ENCODE peak calls at places on chromosomes 6 and 20, in nine cellular contexts. E is thyroid gland, S is BE2C, W is AG09309, C is BJ, Q is GM23248, Y is IMR-90, N is SK-N-SH, P is brain microvascular endothelial cell. X is an unnamed sample.

GRCh38 chr6:132063204-132063603 is 112.0 kb upstream of the CCN2 start:
- DNase-seq in N (no peak), Q (peak), S (no peak), E (no peak), P (peak), W (no peak), Y (peak), C (no peak), X (no peak)

GRCh38 chr6:63677282-63677681 is 41.7 kb downstream of the PHF3 start:
- DNase-seq in S (no peak), Q (peak), W (no peak), E (no peak), N (no peak), P (no peak), C (no peak), Y (no peak), X (peak)

GRCh38 chr20:46695888-46696287 is 6.6 kb upstream of the TP53RK start:
- DNase-seq in P (no peak), E (no peak), Q (peak), Y (peak), N (no peak), S (no peak), W (peak), C (peak), X (no peak)

GRCh38 chr20:33554914-33555420 is 65.1 kb downstream of the CBFA2T2 start:
- DNase-seq in N (no peak), W (peak), Y (peak), Q (peak), P (peak), S (no peak), C (peak), E (no peak), X (peak)

GRCh38 chr6:73606428-73606827 is 47.4 kb downstream of the SLC17A5 start:
- DNase-seq in Y (no peak), E (no peak), Q (no peak), P (no peak), N (no peak), C (no peak), S (no peak), W (no peak), X (no peak)

GRCh38 chr20:54092021-54092420 is 21.6 kb upstream of the BCAS1 start:
- DNase-seq in N (no peak), C (no peak), P (no peak), S (no peak), E (no peak), W (no peak), Q (no peak), Y (no peak), X (no peak)

GRCh38 chr20:11229772-11230171 is 556.0 kb upstream of the JAG1 start:
- DNase-seq in E (peak), C (peak), N (no peak), S (no peak), W (peak), Y (peak), Q (peak), P (peak), X (peak)

GRCh38 chr6:68652117-68652536 is 17.0 kb downstream of the ADGRB3 start:
- DNase-seq in Q (no peak), S (no peak), N (no peak), W (no peak), C (no peak), P (no peak), E (no peak), Y (no peak), X (no peak)

GRCh38 chr6:104595315-104595820 is 264.4 kb downstream of the HACE1 start:
- DNase-seq in C (no peak), S (no peak), P (no peak), W (no peak), N (no peak), E (no peak), Q (no peak), Y (no peak), X (no peak)

GRCh38 chr6:33318426-33319073 is 1.0 kb upstream of the ZBTB22 start:
- DNase-seq in W (no peak), N (peak), Q (no peak), C (no peak), S (no peak), E (no peak), Y (no peak), P (no peak), X (no peak)

GRCh38 chr6:141264101-141264500 is 868.6 kb upstream of the GJE1 start:
- DNase-seq in Y (peak), S (no peak), Q (no peak), C (no peak), N (no peak), E (no peak), W (no peak), P (no peak), X (peak)

GRCh38 chr6:168029459-168030217 is 32.2 kb downstream of the KIF25 start:
- DNase-seq in W (no peak), Q (no peak), E (peak), N (no peak), P (no peak), S (no peak), Y (no peak), C (no peak), X (peak)

GRCh38 chr20:9172908-9173307 is 104.0 kb downstream of the PLCB4 start:
- DNase-seq in E (no peak), N (no peak), S (peak), W (no peak), C (no peak), Y (no peak), Q (peak), P (no peak), X (peak)

GRCh38 chr6:18579869-18580268 is 192.7 kb downstream of the RNF144B start:
- DNase-seq in E (no peak), N (peak), Y (no peak), Q (no peak), W (no peak), S (no peak), P (no peak), C (no peak), X (no peak)

GRCh38 chr6:146892613-146893401 is 294.0 kb downstream of the ADGB start:
- DNase-seq in N (no peak), Y (peak), S (no peak), W (peak), P (peak), E (no peak), C (peak), Q (peak), X (peak)

GRCh38 chr6:39961178-39961577 is 26.9 kb upstream of the MOCS1 start:
- DNase-seq in E (no peak), S (no peak), Y (peak), C (no peak), N (peak), Q (peak), P (peak), W (no peak), X (peak)

GRCh38 chr6:39962831-39963230 is 28.6 kb upstream of the MOCS1 start:
- DNase-seq in P (peak), C (peak), Q (peak), E (no peak), S (no peak), Y (peak), W (no peak), N (no peak), X (no peak)

GRCh38 chr6:39965716-39966115 is 31.5 kb upstream of the MOCS1 start:
- DNase-seq in E (no peak), S (no peak), P (no peak), C (no peak), N (no peak), W (no peak), Q (no peak), Y (no peak), X (no peak)

GRCh38 chr6:39964094-39964493 is 29.8 kb upstream of the MOCS1 start:
- DNase-seq in P (no peak), Y (no peak), W (no peak), S (no peak), E (no peak), Q (no peak), C (no peak), N (no peak), X (no peak)

DNA sequence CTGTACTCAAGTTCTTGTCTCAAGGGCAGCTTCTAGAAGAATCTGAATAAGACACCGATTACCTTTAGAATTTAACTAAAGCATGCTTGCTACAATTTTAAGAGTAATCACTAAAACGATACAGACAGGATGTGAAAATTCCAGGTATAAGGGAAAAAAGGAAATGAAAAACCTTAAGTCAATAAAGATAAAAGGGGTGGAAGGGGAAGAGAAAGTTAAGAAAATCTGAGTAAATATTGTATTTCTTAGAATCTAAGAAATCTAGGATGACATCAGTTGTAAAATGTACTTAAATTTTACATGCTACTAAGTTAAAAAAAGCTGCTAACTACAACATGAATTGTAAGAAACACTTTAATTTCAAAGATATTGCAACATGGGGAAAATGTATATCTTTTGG is 30.3 kb upstream of the MOCS1 start:
- DNase-seq in E (no peak), C (no peak), Y (no peak), Q (no peak), S (no peak), P (no peak), N (no peak), W (no peak), X (no peak)
- H3K4me3 ChIP-seq in E (no peak), C (no peak), Y (no peak), Q (no peak), S (no peak), P (no peak), N (no peak), W (no peak), X (no peak)

GRCh38 chr6:109474995-109475394 is 8.0 kb downstream of the ZBTB24 start:
- DNase-seq in S (no peak), E (no peak), N (no peak), Q (no peak), P (no peak), C (no peak), W (no peak), Y (no peak), X (no peak)

GRCh38 chr6:109477184-109477583 is 5.8 kb downstream of the ZBTB24 start:
- DNase-seq in W (no peak), S (no peak), Y (no peak), P (no peak), E (no peak), Q (no peak), N (no peak), C (no peak), X (no peak)

GRCh38 chr6:109477725-109478124 is 5.3 kb downstream of the ZBTB24 start:
- DNase-seq in S (no peak), C (no peak), E (no peak), N (no peak), P (no peak), Q (no peak), Y (no peak), W (no peak), X (no peak)

GRCh38 chr6:109473120-109473519 is 9.9 kb downstream of the ZBTB24 start:
- DNase-seq in Q (no peak), C (no peak), Y (no peak), P (no peak), E (no peak), N (no peak), W (no peak), S (no peak), X (no peak)

DNA sequence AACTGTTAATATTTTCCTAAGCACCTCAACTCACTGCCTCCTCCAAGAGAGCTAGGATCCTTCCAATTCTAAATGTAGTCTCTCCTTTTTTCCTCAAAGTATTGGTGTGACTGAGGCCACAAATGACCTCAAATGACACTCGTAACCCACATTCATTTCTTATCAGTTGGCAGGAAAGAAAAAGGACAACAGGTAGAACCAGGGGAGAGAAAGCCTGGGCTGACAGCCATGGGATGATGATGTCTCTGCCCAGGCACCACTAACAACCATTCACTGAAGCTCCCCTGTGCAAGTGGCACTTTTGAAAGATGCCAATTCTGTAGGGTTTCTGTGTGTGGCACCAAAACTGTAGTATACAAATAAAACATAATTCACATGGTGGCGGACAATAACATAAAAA is 7.4 kb downstream of the ZBTB24 start:
- DNase-seq in W (no peak), Q (no peak), C (no peak), E (no peak), S (no peak), P (no peak), N (no peak), Y (no peak), X (no peak)
- H3K4me3 ChIP-seq in W (no peak), Q (no peak), C (no peak), E (no peak), S (no peak), P (no peak), N (no peak), Y (no peak), X (no peak)

GRCh38 chr6:27651371-27651732 is 178.4 kb upstream of the ZNF184 start:
- DNase-seq in S (peak), N (no peak), Y (no peak), E (no peak), W (no peak), Q (no peak), C (no peak), P (peak), X (peak)

DNA sequence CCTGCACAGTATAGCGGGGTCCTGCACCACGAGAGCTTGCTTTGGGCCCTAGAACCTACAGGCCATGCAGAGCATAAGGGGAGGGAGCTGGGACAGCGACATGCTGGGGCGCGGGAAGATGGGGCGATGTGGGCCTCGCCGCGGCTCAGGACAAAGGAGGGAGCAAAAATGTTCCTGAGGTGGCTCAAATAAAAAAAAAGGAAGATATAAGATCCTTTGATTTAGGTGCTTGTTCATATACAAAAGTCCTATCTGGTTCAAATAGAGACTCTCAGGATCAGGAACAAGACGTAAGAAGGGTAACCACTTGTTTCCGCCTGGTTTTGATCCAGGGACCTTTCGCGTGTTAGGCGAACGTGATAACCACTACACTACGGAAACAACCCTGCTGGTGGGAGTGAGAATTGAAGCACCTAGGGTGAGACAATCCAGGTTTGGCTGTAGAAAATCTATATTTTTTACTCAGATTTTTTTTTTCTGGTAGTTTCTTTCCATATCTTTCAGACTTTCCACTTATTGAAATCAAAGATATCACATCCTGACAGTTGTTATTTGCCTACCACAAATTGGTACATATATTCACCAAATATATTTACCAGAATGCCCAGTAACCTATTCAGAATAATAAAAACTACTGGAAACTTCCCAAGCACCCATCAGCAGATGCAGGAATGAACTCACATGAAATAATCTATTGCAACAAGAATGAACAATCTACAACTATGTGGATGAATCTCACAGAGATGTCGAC is 177.9 kb upstream of the ZNF184 start:
- DNase-seq in Y (peak), N (peak), W (no peak), C (no peak), S (peak), P (peak), E (peak), Q (peak), X (peak)
- H3K4me3 ChIP-seq in Y (no peak), N (peak), W (no peak), C (no peak), S (peak), P (peak), E (no peak), Q (no peak), X (peak)

GRCh38 chr6:122126894-122127293 is 272.6 kb upstream of the HSF2 start:
- DNase-seq in P (no peak), S (no peak), W (no peak), E (no peak), Y (no peak), Q (no peak), C (no peak), N (no peak), X (no peak)

GRCh38 chr6:122130026-122130348 is 269.5 kb upstream of the HSF2 start:
- DNase-seq in S (no peak), Y (no peak), P (no peak), W (no peak), C (no peak), N (no peak), Q (peak), E (no peak), X (no peak)

GRCh38 chr6:122129313-122130025 is 270.0 kb upstream of the HSF2 start:
- DNase-seq in P (no peak), E (no peak), Q (peak), S (no peak), C (no peak), N (no peak), W (no peak), Y (no peak), X (no peak)

GRCh38 chr6:122124908-122125307 is 274.5 kb upstream of the HSF2 start:
- DNase-seq in P (no peak), Y (no peak), E (no peak), W (no peak), S (no peak), N (no peak), C (no peak), Q (no peak), X (no peak)

GRCh38 chr6:122128445-122128844 is 271.0 kb upstream of the HSF2 start:
- DNase-seq in P (no peak), Q (no peak), E (no peak), W (no peak), N (no peak), Y (no peak), S (no peak), C (no peak), X (no peak)
- H3K4me3 ChIP-seq in P (no peak), Q (no peak), E (no peak), W (no peak), N (no peak), Y (no peak), S (no peak), C (no peak), X (no peak)

DNA sequence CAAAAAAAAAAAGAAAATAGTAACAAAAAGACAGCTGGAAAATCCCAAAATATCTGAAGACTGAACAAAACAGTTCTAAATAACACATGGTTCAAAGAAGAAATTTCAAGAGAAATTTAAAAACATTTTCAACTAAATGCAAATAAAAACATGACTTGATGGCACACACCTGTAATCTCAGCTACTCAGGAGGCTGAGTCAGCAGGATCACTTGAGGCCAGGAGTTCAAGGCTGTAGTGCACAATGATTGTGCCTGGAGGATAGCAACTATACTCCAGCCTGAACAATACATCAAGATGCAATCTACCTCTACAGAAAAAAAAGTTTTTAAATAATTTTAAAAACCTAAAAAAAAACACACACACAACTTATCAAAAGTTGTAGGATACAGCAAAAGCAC is 21.6 kb upstream of the ASF1A start:
- DNase-seq in W (no peak), P (no peak), Q (no peak), N (no peak), S (no peak), E (no peak), C (no peak), Y (no peak), X (no peak)
- H3K4me3 ChIP-seq in W (no peak), P (no peak), Q (no peak), N (no peak), S (no peak), E (no peak), C (no peak), Y (no peak), X (no peak)

DNA sequence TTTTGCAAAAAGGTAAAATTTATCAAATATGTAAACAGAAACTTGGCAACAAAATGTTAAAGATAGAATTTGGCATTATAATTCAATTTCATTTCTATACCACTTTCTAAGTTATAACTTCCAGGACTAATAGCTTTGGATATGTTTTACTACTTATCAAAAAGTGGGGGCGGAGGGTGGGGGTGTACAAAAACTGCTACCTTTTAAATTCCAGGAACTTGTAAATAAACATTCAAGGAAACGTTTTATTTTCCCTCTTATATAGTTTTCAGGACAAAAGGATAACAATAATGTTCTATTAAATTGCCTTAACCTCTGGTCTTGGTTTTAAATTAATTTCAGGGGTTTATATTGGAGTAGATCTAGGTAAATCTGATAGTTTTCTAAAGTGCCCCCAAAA is 103.8 kb downstream of the DST start:
- DNase-seq in P (no peak), C (no peak), Y (no peak), N (no peak), S (no peak), W (no peak), Q (no peak), E (no peak), X (no peak)
- H3K4me3 ChIP-seq in P (no peak), C (peak), Y (peak), N (peak), S (no peak), W (no peak), Q (peak), E (no peak), X (no peak)

GRCh38 chr6:16236648-16237199 is 1.7 kb upstream of the GMPR start:
- DNase-seq in C (peak), W (no peak), S (no peak), Y (peak), P (peak), N (no peak), Q (peak), E (peak), X (no peak)
- H3K4me3 ChIP-seq in C (peak), W (no peak), S (no peak), Y (peak), P (no peak), N (peak), Q (peak), E (no peak), X (no peak)

GRCh38 chr20:921020-921419 is 4.9 kb upstream of the ANGPT4 start:
- DNase-seq in S (no peak), P (no peak), N (no peak), Y (no peak), W (no peak), C (no peak), Q (no peak), E (no peak), X (no peak)

GRCh38 chr20:917416-917815 is 1.3 kb upstream of the ANGPT4 start:
- DNase-seq in N (no peak), P (no peak), W (no peak), S (no peak), Q (no peak), E (peak), Y (no peak), C (no peak), X (no peak)

GRCh38 chr20:916825-917224 is 691 bp upstream of the ANGPT4 start:
- DNase-seq in C (no peak), N (no peak), Y (no peak), Q (no peak), E (peak), P (no peak), W (no peak), S (no peak), X (no peak)

GRCh38 chr20:920306-920705 is 4.2 kb upstream of the ANGPT4 start:
- DNase-seq in Q (no peak), W (no peak), Y (no peak), P (no peak), C (no peak), N (no peak), S (no peak), E (no peak), X (peak)

GRCh38 chr20:919491-919916 is 3.4 kb upstream of the ANGPT4 start:
- DNase-seq in Q (no peak), Y (no peak), S (no peak), P (no peak), C (no peak), N (no peak), E (no peak), W (no peak), X (no peak)
- H3K4me3 ChIP-seq in Q (no peak), Y (no peak), S (no peak), P (no peak), C (no peak), N (no peak), E (no peak), W (no peak), X (no peak)

GRCh38 chr6:20412674-20413073 is 11.0 kb downstream of the E2F3 start:
- DNase-seq in S (no peak), N (no peak), E (no peak), Y (no peak), W (no peak), P (no peak), Q (no peak), C (no peak), X (no peak)
- H3K4me3 ChIP-seq in S (no peak), N (no peak), E (no peak), Y (no peak), W (no peak), P (no peak), Q (no peak), C (no peak), X (no peak)

GRCh38 chr6:84773431-84774173 is 9.2 kb upstream of the TBX18 start:
- DNase-seq in W (no peak), S (peak), Y (no peak), P (peak), E (no peak), N (peak), Q (peak), C (no peak), X (peak)
- H3K4me3 ChIP-seq in W (peak), S (peak), Y (no peak), P (peak), E (no peak), N (peak), Q (peak), C (peak), X (peak)